ENCODE peak calls at places on chromosomes 2 and 18, in five cellular contexts. Q is K562, E is IMR-90, J is HepG2, H is H1. M is an unnamed sample.

GRCh38 chr2:165776013-165776412 is 18.0 kb downstream of the GALNT3 start:
- DNase-seq in E (no peak), H (no peak), Q (no peak), J (no peak), M (no peak)

GRCh38 chr2:152453129-152453642 is 118.2 kb downstream of the FMNL2 start:
- DNase-seq in H (no peak), Q (no peak), J (peak), E (peak), M (no peak)

GRCh38 chr18:63470751-63471150 is 6.0 kb upstream of the SERPINB5 start:
- DNase-seq in E (no peak), J (no peak), H (no peak), Q (no peak), M (no peak)

GRCh38 chr2:39121523-39122063 is 742 bp upstream of the SOS1 start:
- DNase-seq in J (no peak), Q (peak), H (no peak), E (no peak), M (no peak)

GRCh38 chr2:184860744-184861143 is 262.4 kb downstream of the ZNF804A start:
- DNase-seq in E (no peak), H (no peak), Q (no peak), J (no peak), M (no peak)

GRCh38 chr18:36181898-36182506 is 5.3 kb upstream of the MOCOS start:
- DNase-seq in Q (no peak), J (peak), H (no peak), E (no peak), M (no peak)

GRCh38 chr2:69013123-69013836 is at the start of gene ANTXR1:
- DNase-seq in H (peak), J (peak), E (peak), Q (peak), M (peak)

GRCh38 chr2:191171708-191172355 is 21.0 kb upstream of the STAT4 start:
- DNase-seq in J (no peak), H (no peak), Q (no peak), E (peak), M (peak)

GRCh38 chr2:85353876-85354285 is 447 bp downstream of the RETSAT start:
- DNase-seq in H (no peak), Q (peak), E (peak), J (peak), M (peak)

GRCh38 chr2:46073540-46074018 is 223.6 kb upstream of the EPAS1 start:
- DNase-seq in Q (no peak), H (no peak), E (peak), J (peak), M (peak)

GRCh38 chr2:40184551-40184950 is 267.3 kb downstream of the SLC8A1 start:
- DNase-seq in E (no peak), H (no peak), Q (no peak), J (no peak), M (no peak)

GRCh38 chr2:207188601-207189000 is 22.9 kb upstream of the KLF7 start:
- DNase-seq in Q (no peak), H (no peak), E (peak), J (no peak), M (no peak)

GRCh38 chr18:75810481-75810880 is 383.0 kb upstream of the SMIM21 start:
- DNase-seq in H (no peak), E (no peak), J (no peak), Q (no peak), M (no peak)

GRCh38 chr18:48667276-48668254 is 128.7 kb downstream of the CTIF start:
- DNase-seq in H (no peak), E (peak), Q (no peak), J (peak), M (peak)

GRCh38 chr2:155161314-155161713 is 462.8 kb downstream of the KCNJ3 start:
- DNase-seq in J (no peak), Q (no peak), E (no peak), H (no peak), M (no peak)

GRCh38 chr2:186256540-186256939 is 229.5 kb upstream of the ZC3H15 start:
- DNase-seq in Q (peak), J (peak), H (no peak), E (peak), M (peak)

GRCh38 chr2:167933097-167933814 is 314.1 kb downstream of the STK39 start:
- DNase-seq in J (no peak), H (no peak), E (no peak), Q (no peak), M (no peak)

GRCh38 chr2:112939425-112939824 is 28.5 kb downstream of the IL37 start:
- DNase-seq in H (no peak), Q (no peak), E (no peak), J (no peak), M (no peak)

GRCh38 chr18:2976733-2977132 is 36.2 kb downstream of the LPIN2 start:
- DNase-seq in H (no peak), J (no peak), Q (no peak), E (no peak), M (no peak)

GRCh38 chr2:128319457-128319772 is 747 bp upstream of the HS6ST1 start:
- DNase-seq in H (no peak), J (no peak), Q (no peak), E (no peak), M (no peak)

GRCh38 chr2:85653996-85654395 is 14.0 kb downstream of the SFTPB start:
- DNase-seq in H (no peak), J (no peak), Q (no peak), E (no peak), M (no peak)

GRCh38 chr2:30971291-30972025 is 164.2 kb upstream of the CAPN13 start:
- DNase-seq in H (no peak), Q (no peak), J (no peak), E (no peak), M (no peak)

GRCh38 chr2:99255491-99256318 is at the start of gene LYG2:
- DNase-seq in Q (no peak), H (no peak), E (no peak), J (no peak), M (no peak)

GRCh38 chr2:524442-524841 is 152.8 kb downstream of the TMEM18 start:
- DNase-seq in H (no peak), Q (no peak), E (no peak), J (no peak), M (no peak)

GRCh38 chr2:20593072-20594034 is 57.5 kb downstream of the HS1BP3 start:
- DNase-seq in H (no peak), J (peak), Q (peak), E (peak), M (peak)

GRCh38 chr2:110873056-110873502 is 140.7 kb downstream of the ACOXL start:
- DNase-seq in H (no peak), Q (no peak), E (no peak), J (no peak), M (no peak)

GRCh38 chr2:1588051-1588993 is 156.0 kb downstream of the PXDN start:
- DNase-seq in Q (no peak), E (no peak), J (no peak), H (no peak), M (no peak)

GRCh38 chr2:196263181-196263747 is 91.9 kb upstream of the STK17B start:
- DNase-seq in E (peak), H (no peak), J (no peak), Q (peak), M (no peak)

GRCh38 chr2:239465017-239466001 is 64.5 kb upstream of the HDAC4 start:
- DNase-seq in J (no peak), Q (no peak), H (no peak), E (no peak), M (peak)

GRCh38 chr18:37335337-37335736 is 230.3 kb downstream of the CELF4 start:
- DNase-seq in E (no peak), Q (no peak), J (no peak), H (no peak), M (no peak)

GRCh38 chr2:144084114-144084661 is 435.7 kb downstream of the ZEB2 start:
- DNase-seq in E (peak), H (no peak), J (no peak), Q (no peak), M (peak)

DNA sequence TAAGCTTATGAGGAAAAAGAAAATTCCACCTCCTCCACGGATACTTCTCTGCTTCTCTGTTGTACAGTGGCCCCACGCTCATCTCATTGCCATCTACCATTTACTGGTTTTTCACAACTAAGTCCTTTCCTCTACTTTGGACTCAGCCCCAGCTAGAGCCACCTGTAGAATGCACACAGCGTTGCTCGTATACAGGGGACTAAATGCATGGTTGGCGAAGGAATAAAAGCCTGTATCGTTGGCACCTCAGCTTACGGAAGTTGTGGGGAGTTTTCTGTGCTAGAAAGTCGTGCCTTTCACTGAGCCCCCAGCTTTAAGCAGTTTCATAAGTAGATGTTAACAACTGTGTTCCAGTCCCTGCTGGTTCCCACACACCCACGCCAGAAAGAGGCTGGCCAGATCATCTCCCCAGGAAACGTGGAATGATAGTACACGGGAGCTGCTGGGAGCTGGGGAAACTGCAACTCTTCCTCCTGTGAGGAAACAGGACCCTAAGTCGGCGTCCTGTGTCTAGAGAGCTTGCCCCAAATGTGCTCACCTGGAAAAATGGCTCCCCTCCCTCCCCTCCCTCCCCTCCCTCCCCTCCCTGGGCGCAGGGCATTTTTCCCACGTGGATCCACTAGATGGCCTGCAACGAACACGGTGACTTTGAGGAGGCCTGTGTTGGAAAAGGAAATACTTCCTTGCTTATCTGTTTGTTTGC is 43.7 kb upstream of the RFX8 start:
- DNase-seq in E (peak), H (no peak), Q (peak), J (peak), M (peak)
- TF ChIP-seq MAFK in E (no peak), H (no peak), Q (no peak), J (no peak), M (no peak)

DNA sequence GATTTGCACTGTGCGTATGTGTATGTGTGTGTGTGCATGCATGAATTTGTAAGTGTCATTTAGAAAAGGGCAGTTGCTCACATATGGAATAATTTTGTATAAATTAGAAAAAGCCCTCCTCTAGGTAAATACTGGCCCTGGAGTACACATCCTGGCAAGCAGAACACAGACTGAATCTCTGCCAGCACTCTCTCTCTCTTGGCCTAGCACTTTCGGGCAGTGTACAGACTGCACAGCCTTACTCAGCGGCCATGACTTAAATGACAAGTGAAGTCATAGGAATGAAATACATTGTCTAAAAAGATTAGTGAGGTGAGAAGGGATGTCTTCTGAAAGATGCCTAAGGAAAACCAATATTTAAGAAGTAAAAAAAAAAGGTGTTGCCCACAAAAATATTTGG is 214.1 kb downstream of the RDH14 start:
- DNase-seq in J (no peak), Q (no peak), E (no peak), H (no peak), M (peak)
- TF ChIP-seq MAFK in J (no peak), Q (no peak), E (no peak), H (no peak), M (no peak)

DNA sequence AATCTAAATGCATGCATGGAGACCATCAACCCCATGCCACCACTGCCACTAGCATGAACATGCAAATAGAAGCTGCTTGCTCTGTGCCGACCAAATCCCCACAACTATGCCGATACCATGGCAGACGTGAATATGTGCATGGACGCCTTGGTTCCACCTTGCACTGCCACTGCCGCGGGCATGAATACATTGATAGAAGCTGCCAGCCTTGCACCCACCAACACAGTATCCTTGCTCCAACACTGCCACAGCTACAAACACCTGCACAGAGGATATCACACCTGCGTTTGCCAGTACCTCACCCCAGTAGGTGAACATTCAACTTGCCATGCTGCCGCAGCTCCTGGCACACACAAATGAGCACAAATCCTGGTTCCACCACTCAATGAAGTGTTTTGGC is 527.4 kb upstream of the REG3G start:
- DNase-seq in E (no peak), H (no peak), J (no peak), Q (no peak), M (no peak)
- TF ChIP-seq MAFK in E (no peak), H (no peak), J (no peak), Q (no peak), M (no peak)

DNA sequence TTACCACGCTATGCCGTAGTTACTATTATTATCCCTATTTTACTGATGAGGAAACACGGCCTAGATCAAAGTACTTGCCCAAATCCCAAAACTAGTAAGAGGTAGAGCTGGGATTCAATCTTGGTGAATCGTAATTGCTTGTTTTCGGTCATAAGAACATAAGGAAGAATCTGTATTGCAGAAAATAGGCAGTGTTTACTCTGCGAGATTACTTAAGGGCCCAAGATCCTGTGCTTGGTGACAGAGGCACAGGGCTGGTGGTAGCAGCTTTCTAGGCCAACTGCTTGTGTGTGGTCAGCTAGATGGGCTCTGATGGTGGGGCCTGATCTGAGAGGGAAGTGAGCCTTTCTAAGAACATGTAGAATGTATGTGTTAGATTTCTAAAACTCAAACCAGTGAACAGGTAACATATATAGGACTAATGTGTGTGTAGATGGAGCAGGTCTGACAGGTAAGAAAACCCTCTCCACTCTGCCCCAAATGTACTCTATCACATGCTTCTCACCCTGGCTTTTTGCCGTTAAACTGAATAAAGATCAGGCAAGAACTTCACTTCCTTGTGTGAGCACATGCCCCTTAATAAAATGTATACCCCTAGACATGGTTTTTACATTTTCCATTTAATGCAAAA is 70.8 kb downstream of the SPATS2L start:
- DNase-seq in E (no peak), Q (no peak), H (no peak), J (no peak), M (no peak)
- TF ChIP-seq MAFK in E (no peak), Q (no peak), H (no peak), J (no peak), M (no peak)

M was measured in A549.